ENCODE peak calls at places on chromosomes 2 and 18, in six cellular contexts. One of them, this sample, is unnamed.

GRCh38 chr2:228426502-228427216 is 245.2 kb upstream of the SPHKAP start:
- DNase-seq in CD4-positive, alpha-beta T cell: no peak
- DNase-seq in NCI-H446 treated with DMSO at 0.1 percent for 48 hours: no peak
- DNase-seq in activated CD4-positive, alpha-beta memory T cell treated with anti-CD3 and anti-CD28 coated beads, Interleukin-2, amount 10 ng/mL, durations not matched to agents 7 days and 5 days: no peak
- DNase-seq in AG10803: peak; percentile 11
- DNase-seq in cardiac septum: no peak
- DNase-seq in this sample: no peak

GRCh38 chr2:36886664-36887063 is 79.7 kb downstream of the STRN start:
- DNase-seq in cardiac septum: no peak
- DNase-seq in activated CD4-positive, alpha-beta memory T cell treated with anti-CD3 and anti-CD28 coated beads, Interleukin-2, amount 10 ng/mL, durations not matched to agents 7 days and 5 days: no peak
- DNase-seq in CD4-positive, alpha-beta T cell: no peak
- DNase-seq in AG10803: peak; percentile 29
- DNase-seq in NCI-H446 treated with DMSO at 0.1 percent for 48 hours: no peak
- DNase-seq in this sample: no peak

GRCh38 chr2:217628061-217628460 is 374.7 kb downstream of the TNS1 start:
- DNase-seq in AG10803: no peak
- DNase-seq in NCI-H446 treated with DMSO at 0.1 percent for 48 hours: no peak
- DNase-seq in activated CD4-positive, alpha-beta memory T cell treated with anti-CD3 and anti-CD28 coated beads, Interleukin-2, amount 10 ng/mL, durations not matched to agents 7 days and 5 days: no peak
- DNase-seq in cardiac septum: no peak
- DNase-seq in CD4-positive, alpha-beta T cell: no peak
- DNase-seq in this sample: no peak

GRCh38 chr18:73980289-73980979 is 167.2 kb downstream of the FBXO15 start:
- DNase-seq in activated CD4-positive, alpha-beta memory T cell treated with anti-CD3 and anti-CD28 coated beads, Interleukin-2, amount 10 ng/mL, durations not matched to agents 7 days and 5 days: no peak
- DNase-seq in AG10803: peak; percentile 21
- DNase-seq in cardiac septum: no peak
- DNase-seq in NCI-H446 treated with DMSO at 0.1 percent for 48 hours: no peak
- DNase-seq in CD4-positive, alpha-beta T cell: no peak
- DNase-seq in this sample: peak; percentile 2

GRCh38 chr2:50746526-50746925 is 285.4 kb downstream of the NRXN1 start:
- DNase-seq in NCI-H446 treated with DMSO at 0.1 percent for 48 hours: no peak
- DNase-seq in activated CD4-positive, alpha-beta memory T cell treated with anti-CD3 and anti-CD28 coated beads, Interleukin-2, amount 10 ng/mL, durations not matched to agents 7 days and 5 days: no peak
- DNase-seq in cardiac septum: no peak
- DNase-seq in AG10803: no peak
- DNase-seq in CD4-positive, alpha-beta T cell: no peak
- DNase-seq in this sample: no peak

GRCh38 chr2:162075689-162076132 is 1.7 kb upstream of the DPP4 start:
- DNase-seq in NCI-H446 treated with DMSO at 0.1 percent for 48 hours: no peak
- DNase-seq in activated CD4-positive, alpha-beta memory T cell treated with anti-CD3 and anti-CD28 coated beads, Interleukin-2, amount 10 ng/mL, durations not matched to agents 7 days and 5 days: no peak
- DNase-seq in cardiac septum: no peak
- DNase-seq in AG10803: peak; percentile 84
- DNase-seq in CD4-positive, alpha-beta T cell: no peak
- DNase-seq in this sample: no peak

GRCh38 chr2:28681216-28681981 is 70.2 kb upstream of the PPP1CB start:
- DNase-seq in CD4-positive, alpha-beta T cell: peak; percentile 29
- DNase-seq in cardiac septum: no peak
- DNase-seq in AG10803: peak; percentile 16
- DNase-seq in activated CD4-positive, alpha-beta memory T cell treated with anti-CD3 and anti-CD28 coated beads, Interleukin-2, amount 10 ng/mL, durations not matched to agents 7 days and 5 days: peak; percentile 68
- DNase-seq in NCI-H446 treated with DMSO at 0.1 percent for 48 hours: no peak
- DNase-seq in this sample: peak; percentile 10

GRCh38 chr18:5997361-5997760 is 102.0 kb upstream of the TMEM200C start:
- DNase-seq in cardiac septum: no peak
- DNase-seq in AG10803: no peak
- DNase-seq in CD4-positive, alpha-beta T cell: no peak
- DNase-seq in activated CD4-positive, alpha-beta memory T cell treated with anti-CD3 and anti-CD28 coated beads, Interleukin-2, amount 10 ng/mL, durations not matched to agents 7 days and 5 days: no peak
- DNase-seq in NCI-H446 treated with DMSO at 0.1 percent for 48 hours: no peak
- DNase-seq in this sample: no peak

GRCh38 chr18:56217406-56217805 is 421.0 kb downstream of the TXNL1 start:
- DNase-seq in activated CD4-positive, alpha-beta memory T cell treated with anti-CD3 and anti-CD28 coated beads, Interleukin-2, amount 10 ng/mL, durations not matched to agents 7 days and 5 days: no peak
- DNase-seq in CD4-positive, alpha-beta T cell: no peak
- DNase-seq in cardiac septum: no peak
- DNase-seq in NCI-H446 treated with DMSO at 0.1 percent for 48 hours: no peak
- DNase-seq in AG10803: peak; percentile 15
- DNase-seq in this sample: no peak

This sample was measured in hippocampal formation.